ENCODE peak calls at places on chromosomes 11 and 22, in ten cellular contexts. O is fibroblast of pulmonary artery; E is spleen; H is right atrium auricular region; D is CD8-positive, alpha-beta T cell; N is retinal pigment epithelial cell; C is dorsolateral prefrontal cortex; P is adrenal gland; B is heart left ventricle; T is BJ. Q is an unnamed sample.
A peak's percentile ranks its signal among the peaks of the same experiment; 100 is the strongest.

GRCh38 chr22:20051927-20052308 is 28.1 kb upstream of the DGCR8 start:
- DNase-seq in O (no peak), E (no peak), H (no peak), D (no peak), N (no peak), C (no peak), P (no peak), B (no peak), T (no peak), Q (no peak)

GRCh38 chr22:39216143-39216490 is 28.7 kb downstream of the PDGFB start:
- DNase-seq in O (no peak), E (peak; percentile 51), H (no peak), D (no peak), N (no peak), C (no peak), P (no peak), B (no peak), T (no peak), Q (peak; percentile 69)

GRCh38 chr22:48441553-48441850 is 1386.2 kb downstream of the BRD1 start:
- DNase-seq in O (no peak), E (no peak), H (no peak), D (no peak), N (no peak), C (no peak), P (no peak), B (peak; percentile 23), T (no peak), Q (no peak)

GRCh38 chr11:76845069-76845468 is 15.6 kb upstream of the ACER3 start:
- DNase-seq in O (no peak), E (no peak), H (no peak), D (no peak), N (no peak), C (no peak), P (no peak), B (no peak), T (no peak), Q (no peak)

GRCh38 chr11:58586998-58587397 is 8.1 kb downstream of the ZFP91 start:
- DNase-seq in O (no peak), E (no peak), H (no peak), D (no peak), N (no peak), C (no peak), P (no peak), B (no peak), T (no peak), Q (no peak)

GRCh38 chr22:41902932-41903421 is 11.9 kb downstream of the SHISA8 start:
- DNase-seq in O (no peak), E (no peak), H (no peak), D (no peak), N (no peak), C (no peak), P (peak; percentile 72), B (peak; percentile 88), T (no peak), Q (no peak)

GRCh38 chr11:34809191-34810106 is 106.7 kb downstream of the APIP start:
- DNase-seq in O (peak; percentile 36), E (no peak), H (no peak), D (no peak), N (peak; percentile 3), C (no peak), P (peak; percentile 11), B (no peak), T (no peak), Q (no peak)

GRCh38 chr22:40434101-40434500 is 63.7 kb downstream of the SGSM3 start:
- DNase-seq in O (no peak), E (no peak), H (no peak), D (no peak), N (no peak), C (no peak), P (no peak), B (no peak), T (no peak), Q (no peak)

GRCh38 chr22:29147241-29147919 is 58.3 kb upstream of the EMID1 start:
- DNase-seq in O (no peak), E (peak; percentile 56), H (no peak), D (no peak), N (no peak), C (no peak), P (no peak), B (no peak), T (no peak), Q (peak; percentile 58)

GRCh38 chr22:40758390-40758789 is 60.8 kb downstream of the SLC25A17 start:
- DNase-seq in O (no peak), E (no peak), H (no peak), D (no peak), N (no peak), C (no peak), P (no peak), B (no peak), T (no peak), Q (no peak)

GRCh38 chr11:61957028-61957770 is 7.0 kb downstream of the BEST1 start:
- DNase-seq in O (no peak), E (peak; percentile 45), H (peak; percentile 58), D (no peak), N (no peak), C (no peak), P (no peak), B (no peak), T (no peak), Q (no peak)

GRCh38 chr11:67409781-67410368 is 5.6 kb upstream of the CARNS1 start:
- DNase-seq in O (no peak), E (peak; percentile 91), H (no peak), D (no peak), N (no peak), C (no peak), P (no peak), B (no peak), T (no peak), Q (no peak)

DNA sequence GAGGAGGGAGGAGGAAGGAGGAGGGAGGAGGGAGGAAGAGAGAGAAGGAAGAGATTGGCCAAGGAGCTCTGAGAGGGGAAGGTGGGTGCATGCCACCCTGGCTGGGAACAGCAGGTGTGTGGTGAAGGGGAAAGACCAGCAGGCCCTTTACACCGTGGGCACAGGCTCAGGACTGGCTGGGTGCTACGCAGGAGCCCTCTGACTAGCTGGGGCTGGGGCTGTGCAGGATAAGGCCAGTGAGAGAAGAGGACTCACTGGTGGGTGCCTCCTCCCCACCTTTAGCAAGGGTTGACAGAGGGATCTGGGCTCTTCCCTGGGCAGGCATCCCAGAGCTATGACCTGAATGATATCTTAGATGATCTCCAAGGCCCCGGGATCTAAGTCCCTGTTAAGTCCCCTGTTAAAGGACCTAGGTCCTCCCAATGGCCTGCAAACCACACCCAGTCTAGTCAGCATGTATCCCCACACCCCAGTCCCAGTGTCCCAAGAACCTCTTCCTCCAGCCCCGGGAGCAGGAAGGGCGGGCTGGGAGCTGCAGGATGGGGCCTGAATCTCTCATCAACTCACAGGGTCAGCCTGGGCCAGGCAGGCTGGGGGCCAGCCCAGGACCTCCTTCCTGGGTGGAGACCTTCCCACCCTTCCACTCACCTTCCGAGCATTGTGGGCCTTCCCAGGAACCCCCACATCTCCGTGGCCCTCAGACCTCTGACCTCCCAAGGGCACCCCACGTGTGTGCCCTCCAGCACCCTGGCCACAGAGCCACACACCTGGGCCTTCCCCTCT is 55.4 kb downstream of the CDKN1C start:
- DNase-seq in O (no peak), E (no peak), H (no peak), D (no peak), N (no peak), C (no peak), P (no peak), B (peak; percentile 78), T (no peak), Q (no peak)
- TF ChIP-seq CTCF in O (no peak), E (no peak), H (no peak), D (no peak), N (no peak), C (no peak), P (no peak), B (no peak), T (no peak), Q (no peak)

GRCh38 chr11:125627236-125627910 is 2.4 kb downstream of the CHEK1 start:
- DNase-seq in O (peak; percentile 18), E (no peak), H (no peak), D (no peak), N (no peak), C (no peak), P (no peak), B (no peak), T (no peak), Q (no peak)
- H3K4me3 ChIP-seq in O (peak overlapping the region; percentile 82), E (no peak overlapping the region), H (no peak overlapping the region), D (no peak overlapping the region), N (peak overlapping the region; percentile 86), C (peak overlapping the region; percentile 93), P (no peak overlapping the region), B (no peak overlapping the region), T (peak overlapping the region; percentile 80), Q (no peak overlapping the region)

GRCh38 chr11:66258473-66258893 is 10.0 kb upstream of the RAB1B start:
- DNase-seq in O (no peak), E (no peak), H (no peak), D (no peak), N (no peak), C (no peak), P (no peak), B (no peak), T (no peak), Q (no peak)
- TF ChIP-seq CTCF in O (no peak), E (peak; percentile 61), H (no peak), D (no peak), N (no peak), C (no peak), P (no peak), B (peak; percentile 31), T (no peak), Q (no peak)

GRCh38 chr22:23556026-23556620 is 24.0 kb downstream of the IGLL1 start:
- DNase-seq in O (no peak), E (peak; percentile 30), H (no peak), D (no peak), N (no peak), C (no peak), P (no peak), B (no peak), T (no peak), Q (no peak)

GRCh38 chr22:23555118-23555517 is 25.0 kb downstream of the IGLL1 start:
- DNase-seq in O (no peak), E (peak; percentile 24), H (no peak), D (no peak), N (no peak), C (peak; percentile 8), P (no peak), B (no peak), T (no peak), Q (no peak)

GRCh38 chr22:23557036-23557435 is 23.1 kb downstream of the IGLL1 start:
- DNase-seq in O (no peak), E (peak; percentile 47), H (no peak), D (no peak), N (no peak), C (peak; percentile 7), P (no peak), B (no peak), T (no peak), Q (no peak)

GRCh38 chr22:23553922-23554870 is 25.9 kb downstream of the IGLL1 start:
- DNase-seq in O (no peak), E (peak; percentile 46), H (no peak), D (no peak), N (no peak), C (peak; percentile 39), P (no peak), B (no peak), T (no peak), Q (no peak)

DNA sequence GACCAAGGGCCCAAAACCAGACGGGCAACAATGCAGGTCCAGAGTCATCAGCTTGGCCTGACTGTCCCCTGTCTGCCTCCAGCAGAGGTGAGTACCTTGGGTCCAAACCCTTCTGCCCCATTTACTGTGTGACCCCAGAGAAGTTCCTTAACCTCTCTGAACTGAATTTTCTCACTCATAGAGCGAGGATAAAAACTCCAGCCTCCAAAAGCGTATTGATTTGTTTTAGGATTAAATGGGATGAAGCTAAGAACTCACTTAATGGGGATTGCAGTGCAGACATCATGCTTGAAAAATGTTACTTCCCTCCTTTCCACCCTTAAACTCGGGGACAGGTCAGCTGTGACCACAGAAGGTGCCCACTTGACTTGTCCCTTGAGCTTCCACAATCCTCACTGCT is 22.6 kb downstream of the IGLL1 start:
- DNase-seq in O (no peak), E (no peak), H (no peak), D (no peak), N (no peak), C (peak; percentile 1), P (no peak), B (no peak), T (no peak), Q (no peak)
- H3K4me3 ChIP-seq in O (no peak overlapping the region), E (no peak overlapping the region), H (no peak overlapping the region), D (no peak overlapping the region), N (no peak overlapping the region), C (no peak overlapping the region), P (no peak overlapping the region), B (no peak overlapping the region), T (no peak overlapping the region), Q (no peak overlapping the region)

Q was measured in coronary artery.